ENCODE peak calls at places on chromosome 13, in seven cellular contexts. D is astrocyte; E is naive thymus-derived CD4-positive, alpha-beta T cell; J is left ventricle myocardium inferior; M is cardiac muscle cell; L is testis; X is CD8-positive, alpha-beta memory T cell. N is an unnamed sample.
A peak's percentile ranks its signal among the peaks of the same experiment; 100 is the strongest.

GRCh38 chr13:113802090-113802531 is 43.1 kb downstream of the TMEM255B start:
- DNase-seq in M (peak; percentile 58), X (no peak), D (peak; percentile 51), E (no peak), J (peak; percentile 61), L (peak; percentile 81), N (no peak)

GRCh38 chr13:60012503-60012902 is 151.2 kb downstream of the DIAPH3 start:
- DNase-seq in L (no peak), M (no peak), D (no peak), E (no peak), X (no peak), J (no peak), N (no peak)

GRCh38 chr13:97223711-97224461 is 1.8 kb downstream of the MBNL2 start:
- DNase-seq in L (peak; percentile 86), D (peak; percentile 95), M (peak; percentile 55), X (no peak), J (peak; percentile 29), E (no peak), N (peak; percentile 56)

GRCh38 chr13:111177803-111178389 is 62.8 kb downstream of the ARHGEF7 start:
- DNase-seq in E (no peak), L (no peak), J (no peak), X (no peak), M (no peak), D (peak; percentile 73), N (no peak)

GRCh38 chr13:78976696-78977095 is 317.7 kb upstream of the OBI1 start:
- DNase-seq in L (no peak), E (no peak), M (no peak), J (no peak), X (no peak), D (no peak), N (no peak)

GRCh38 chr13:71115301-71115700 is 751.7 kb downstream of the DACH1 start:
- DNase-seq in D (no peak), J (no peak), L (no peak), X (no peak), E (no peak), M (no peak), N (no peak)

GRCh38 chr13:107099661-107100060 is 531.7 kb upstream of the ARGLU1 start:
- DNase-seq in M (no peak), L (no peak), E (no peak), D (peak; percentile 83), X (no peak), J (no peak), N (no peak)

GRCh38 chr13:50200988-50201387 is 185.7 kb downstream of the KCNRG start:
- DNase-seq in L (no peak), J (no peak), E (no peak), D (peak; percentile 49), M (peak; percentile 56), X (no peak), N (no peak)

GRCh38 chr13:20387441-20387971 is 138.2 kb downstream of the CRYL1 start:
- DNase-seq in X (no peak), J (no peak), M (no peak), E (no peak), D (peak; percentile 51), L (no peak), N (no peak)

GRCh38 chr13:108915095-108915633 is 285.8 kb downstream of the MYO16 start:
- DNase-seq in X (no peak), M (peak; percentile 38), E (no peak), J (no peak), D (peak; percentile 22), L (peak; percentile 42), N (no peak)
- H3K27ac ChIP-seq in X (no peak overlapping the region), M (no peak overlapping the region), E (no peak overlapping the region), J (peak overlapping the region; percentile 34), D (peak overlapping the region; percentile 61), L (peak overlapping the region; percentile 36), N (no peak overlapping the region)

DNA sequence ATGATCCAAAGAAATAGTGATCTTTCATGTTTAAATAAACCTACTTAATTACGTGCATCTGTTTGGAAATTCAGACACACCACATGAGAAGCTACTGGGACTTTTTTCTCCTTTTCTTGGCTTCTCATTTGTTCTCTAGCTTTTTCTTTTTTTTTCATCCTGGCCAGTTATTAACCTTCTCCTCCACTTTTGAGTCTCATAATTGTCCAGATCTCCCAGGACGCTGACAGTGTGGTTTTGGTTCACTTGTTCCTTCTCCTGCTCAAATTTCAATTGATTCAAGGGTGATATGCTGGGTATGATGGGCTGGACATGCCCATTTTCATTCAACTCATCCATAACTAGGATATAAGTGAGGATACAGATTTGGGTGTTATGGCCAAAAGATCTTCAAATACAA is 152.3 kb downstream of the TM9SF2 start:
- DNase-seq in M (no peak), J (no peak), X (no peak), E (no peak), D (no peak), L (no peak), N (no peak)
- H3K27ac ChIP-seq in M (no peak overlapping the region), J (no peak overlapping the region), X (no peak overlapping the region), E (no peak overlapping the region), D (no peak overlapping the region), L (no peak overlapping the region), N (no peak overlapping the region)

DNA sequence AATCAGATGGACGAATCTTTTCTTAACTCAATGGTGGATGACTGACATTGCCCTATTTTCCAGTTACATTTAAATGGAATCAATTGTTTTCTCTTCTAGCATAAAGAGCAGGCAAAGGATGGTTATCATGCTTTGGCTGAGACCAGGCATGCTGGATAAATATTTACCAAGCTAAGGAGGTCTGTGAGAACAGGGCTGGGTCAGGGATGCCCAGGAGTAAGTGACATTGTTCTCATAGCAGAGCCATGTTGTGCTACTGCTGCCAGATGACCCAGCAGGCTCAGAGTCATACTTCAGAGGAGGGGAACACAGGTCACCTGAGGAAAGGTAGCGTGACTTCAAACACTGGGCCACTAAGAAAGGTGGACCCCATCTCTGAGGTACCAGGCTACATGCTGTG is 116.0 kb upstream of the RNF113B start:
- DNase-seq in J (no peak), X (no peak), L (no peak), E (no peak), M (no peak), D (no peak), N (no peak)
- H3K27ac ChIP-seq in J (no peak overlapping the region), X (no peak overlapping the region), L (no peak overlapping the region), E (no peak overlapping the region), M (no peak overlapping the region), D (no peak overlapping the region), N (no peak overlapping the region)

GRCh38 chr13:93862259-93862658 is 617.2 kb downstream of the DCT start:
- DNase-seq in M (no peak), E (no peak), X (no peak), L (no peak), J (no peak), D (peak; percentile 63), N (no peak)

GRCh38 chr13:93865235-93865634 is 614.2 kb downstream of the DCT start:
- DNase-seq in J (no peak), D (no peak), M (no peak), X (no peak), L (no peak), E (no peak), N (no peak)

GRCh38 chr13:93857126-93857525 is 622.4 kb downstream of the DCT start:
- DNase-seq in E (no peak), J (no peak), L (no peak), D (peak; percentile 44), X (no peak), M (no peak), N (no peak)

GRCh38 chr13:93859666-93860065 is 619.8 kb downstream of the DCT start:
- DNase-seq in E (no peak), X (no peak), D (peak; percentile 86), L (no peak), J (no peak), M (no peak), N (no peak)

DNA sequence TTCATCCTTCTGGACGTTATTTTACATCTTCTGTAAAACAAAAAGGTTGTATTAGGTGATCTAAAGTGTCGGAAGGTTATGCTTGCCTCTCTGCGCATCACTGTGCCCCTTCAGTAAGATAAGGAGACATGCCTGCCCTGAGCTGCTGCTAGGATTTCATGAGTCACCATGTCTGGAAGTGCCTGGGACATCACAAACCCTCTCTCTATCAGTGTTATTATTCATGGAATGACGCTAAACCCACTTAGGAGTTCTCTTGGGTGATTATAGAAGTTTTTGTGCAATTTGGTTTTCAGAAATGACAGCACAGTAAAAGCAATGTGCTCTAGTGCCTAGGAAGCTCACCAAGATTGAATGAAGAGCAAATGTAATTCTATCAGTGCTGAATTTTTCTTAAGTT is 617.7 kb downstream of the DCT start:
- DNase-seq in E (no peak), X (no peak), M (peak; percentile 8), D (peak; percentile 93), J (no peak), L (no peak), N (no peak)
- H3K27ac ChIP-seq in E (no peak overlapping the region), X (no peak overlapping the region), M (no peak overlapping the region), D (peak overlapping the region; percentile 65), J (no peak overlapping the region), L (no peak overlapping the region), N (no peak overlapping the region)

DNA sequence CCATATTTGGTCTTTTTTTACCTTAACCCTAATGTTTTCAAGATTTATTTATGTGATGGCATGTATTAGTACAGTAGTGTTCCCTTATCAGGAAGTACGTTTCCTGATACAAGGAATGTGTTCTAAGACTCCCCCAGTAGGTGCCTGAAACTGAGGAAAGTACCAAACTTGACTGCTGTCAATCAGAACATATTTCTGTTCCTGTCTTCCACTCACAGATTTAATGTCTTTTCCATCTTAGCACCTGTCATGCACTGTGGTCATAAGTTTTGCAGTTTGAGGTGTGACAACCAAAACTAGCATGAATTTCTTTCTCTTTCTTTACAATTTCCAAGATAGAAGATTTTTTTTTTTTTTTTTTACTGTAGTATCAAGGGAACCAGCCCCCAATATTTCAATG is 62.9 kb downstream of the LMO7 start:
- DNase-seq in J (no peak), L (no peak), D (no peak), M (no peak), X (no peak), E (no peak), N (no peak)
- H3K27ac ChIP-seq in J (no peak overlapping the region), L (no peak overlapping the region), D (no peak overlapping the region), M (no peak overlapping the region), X (no peak overlapping the region), E (no peak overlapping the region), N (no peak overlapping the region)

DNA sequence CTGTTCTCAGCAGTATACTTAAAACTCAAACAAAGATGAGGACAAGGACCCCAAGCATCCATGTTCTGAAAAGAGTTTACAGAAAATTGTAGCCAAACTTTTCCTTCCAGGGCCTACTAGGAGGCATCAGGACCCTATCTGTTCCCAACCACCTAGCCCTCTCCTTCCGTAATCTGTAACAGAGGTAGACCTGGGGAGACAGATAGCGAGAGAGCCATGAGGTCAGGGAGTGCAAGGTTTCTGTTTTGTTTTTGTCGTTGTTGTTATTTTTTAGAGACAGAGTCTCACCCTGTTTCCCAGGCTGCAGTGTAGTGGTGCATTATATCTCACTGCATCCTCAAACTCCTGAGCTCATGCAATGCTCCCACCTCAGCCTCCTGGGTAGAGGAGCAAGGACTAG is 83.9 kb upstream of the POSTN start:
- DNase-seq in M (no peak), D (no peak), J (no peak), L (no peak), X (no peak), E (no peak), N (no peak)
- H3K27ac ChIP-seq in M (no peak overlapping the region), D (peak overlapping the region; percentile 86), J (no peak overlapping the region), L (no peak overlapping the region), X (no peak overlapping the region), E (no peak overlapping the region), N (no peak overlapping the region)